ENCODE peak calls at places on chromosomes 5 and 9, in four cellular contexts. G is HepG2, E is upper lobe of left lung, J is psoas muscle. O is an unnamed sample. For H3K27me3, the result is how much of the 10 kb centered on the place peaks cover.

GRCh38 chr5:151799407-151799806 is 27.7 kb downstream of the G3BP1 start:
- ATAC-seq in G (no peak), E (no peak), J (peak), O (no peak)

GRCh38 chr5:113463032-113463431 is 25.2 kb downstream of the MCC start:
- ATAC-seq in G (no peak), J (no peak), E (no peak), O (no peak)

GRCh38 chr9:74953235-74953741 is 576 bp upstream of the C9orf40 start:
- ATAC-seq in E (no peak), J (no peak), G (no peak), O (no peak)

GRCh38 chr9:86763795-86764194 is 183.5 kb downstream of the GAS1 start:
- ATAC-seq in G (no peak), E (peak), J (no peak), O (no peak)

GRCh38 chr9:123262338-123262737 is 6.0 kb downstream of the STRBP start:
- ATAC-seq in J (no peak), E (no peak), G (no peak), O (no peak)

GRCh38 chr9:127424669-127424986 is 446 bp downstream of the ZNF79 start:
- ATAC-seq in J (no peak), E (no peak), G (peak), O (no peak)

GRCh38 chr5:100550531-100551036 is 15.4 kb downstream of the FAM174A start:
- ATAC-seq in J (peak), E (no peak), G (no peak), O (no peak)

GRCh38 chr5:120803282-120803681 is 339.2 kb downstream of the PRR16 start:
- ATAC-seq in J (no peak), E (no peak), G (no peak), O (no peak)

GRCh38 chr9:97500765-97501176 is 695 bp upstream of the TMOD1 start:
- ATAC-seq in J (no peak), G (no peak), E (no peak), O (no peak)

GRCh38 chr5:180060192-180060591 is 11.4 kb downstream of the RNF130 start:
- ATAC-seq in G (no peak), J (no peak), E (no peak), O (no peak)

GRCh38 chr5:3451961-3452360 is 143.7 kb upstream of the IRX1 start:
- ATAC-seq in E (peak), J (no peak), G (no peak), O (no peak)

GRCh38 chr5:142034994-142035393 is 22.2 kb upstream of the GNPDA1 start:
- ATAC-seq in E (no peak), G (no peak), J (no peak), O (no peak)

GRCh38 chr5:38208782-38209378 is 49.5 kb upstream of the EGFLAM start:
- ATAC-seq in J (no peak), E (no peak), G (peak), O (no peak)

GRCh38 chr9:128061305-128061704 is 5.8 kb downstream of the NAIF1 start:
- ATAC-seq in G (no peak), E (no peak), J (no peak), O (no peak)

GRCh38 chr5:181127907-181128626 is 2.9 kb downstream of the OR2V1 start:
- ATAC-seq in E (no peak), J (no peak), G (no peak), O (no peak)
- H3K27me3 ChIP-seq in E (under half), J (under half), G (half or more), O (half or more)

GRCh38 chr9:71249729-71250317 is 128.4 kb upstream of the TRPM3 start:
- ATAC-seq in G (peak), E (peak), J (no peak), O (no peak)

GRCh38 chr9:71250626-71251025 is 129.2 kb upstream of the TRPM3 start:
- ATAC-seq in G (no peak), J (no peak), E (no peak), O (no peak)

GRCh38 chr9:71254592-71255277 is 133.3 kb upstream of the TRPM3 start:
- ATAC-seq in G (no peak), E (no peak), J (no peak), O (no peak)

DNA sequence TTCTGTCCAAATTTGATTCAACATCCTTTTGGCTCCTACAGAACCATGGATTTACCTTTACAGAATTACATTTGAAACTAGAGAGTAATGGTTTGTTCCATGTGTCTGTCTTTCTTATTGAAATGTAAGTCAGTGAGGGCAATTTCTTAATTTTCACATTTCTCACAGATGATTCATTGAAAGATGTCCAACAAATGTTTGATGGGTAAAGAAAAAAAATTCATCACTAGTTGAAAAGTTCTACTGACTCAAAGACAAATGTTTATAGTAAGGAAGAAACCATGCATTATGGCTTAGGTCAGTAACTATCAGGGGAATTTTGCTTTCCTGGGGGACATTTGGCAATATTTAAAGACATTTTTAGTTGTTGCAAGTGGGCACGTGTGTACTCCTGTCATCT is 131.6 kb upstream of the TRPM3 start:
- ATAC-seq in E (no peak), G (no peak), J (no peak), O (no peak)
- TF ChIP-seq CTCF in E (no peak), G (no peak), J (no peak), O (no peak)

GRCh38 chr5:140142246-140142645 is 16.5 kb downstream of the IGIP start:
- ATAC-seq in J (no peak), E (no peak), G (no peak), O (no peak)

GRCh38 chr5:140143521-140144258 is 18.0 kb downstream of the IGIP start:
- ATAC-seq in G (peak), J (no peak), E (no peak), O (no peak)

GRCh38 chr5:140140435-140140834 is 14.7 kb downstream of the IGIP start:
- ATAC-seq in E (peak), G (no peak), J (peak), O (no peak)

GRCh38 chr5:140141241-140141640 is 15.5 kb downstream of the IGIP start:
- ATAC-seq in G (no peak), E (peak), J (no peak), O (peak)

DNA sequence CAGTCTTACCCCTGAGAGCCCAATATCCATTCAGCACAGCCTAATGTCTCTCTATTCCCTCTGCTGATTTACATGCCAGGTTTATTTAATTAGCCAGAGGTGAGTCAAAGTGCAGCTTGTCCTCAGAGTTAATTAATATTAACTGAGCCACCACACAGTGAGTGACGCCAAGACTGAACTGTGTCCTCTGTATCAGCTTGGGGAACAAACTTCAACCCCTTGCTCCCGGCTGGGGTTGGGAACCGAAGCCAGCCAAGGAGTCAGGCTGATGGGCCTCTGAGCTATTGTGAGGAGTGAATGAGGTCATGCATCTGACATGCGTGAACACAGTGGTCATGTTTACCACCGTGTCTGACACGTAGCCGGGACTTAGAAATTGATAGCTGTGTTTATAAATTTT is 17.1 kb downstream of the IGIP start:
- ATAC-seq in E (no peak), G (no peak), J (no peak), O (no peak)
- H3K27me3 ChIP-seq in E (under half), G (under half), J (under half), O (under half)

DNA sequence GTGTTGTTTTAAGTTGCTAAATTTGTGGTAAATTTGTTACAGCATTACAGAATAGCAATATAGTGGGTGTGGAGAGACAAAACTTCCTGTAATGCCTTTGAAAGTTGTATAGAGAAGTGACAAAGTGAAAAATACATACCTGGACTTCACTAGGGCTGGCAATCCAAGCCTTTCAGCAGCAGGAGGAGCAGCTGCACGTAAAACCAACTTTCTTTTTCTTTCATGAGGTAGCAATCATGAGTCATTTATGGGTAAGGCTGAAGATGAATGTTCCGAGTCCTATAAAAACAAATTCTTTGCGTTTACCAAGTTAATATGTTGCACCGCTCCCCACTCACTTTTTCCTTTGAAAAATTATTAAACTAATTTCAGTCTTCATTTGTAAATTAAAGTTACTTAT is 1138.2 kb downstream of the TAF11L14 start:
- ATAC-seq in E (no peak), J (no peak), G (no peak), O (no peak)
- TF ChIP-seq CTCF in E (no peak), J (no peak), G (no peak), O (no peak)

GRCh38 chr9:93944011-93944410 is 11.1 kb downstream of the BARX1 start:
- ATAC-seq in G (peak), E (no peak), J (no peak), O (no peak)
- H3K27me3 ChIP-seq in G (half or more), E (under half), J (under half), O (half or more)

DNA sequence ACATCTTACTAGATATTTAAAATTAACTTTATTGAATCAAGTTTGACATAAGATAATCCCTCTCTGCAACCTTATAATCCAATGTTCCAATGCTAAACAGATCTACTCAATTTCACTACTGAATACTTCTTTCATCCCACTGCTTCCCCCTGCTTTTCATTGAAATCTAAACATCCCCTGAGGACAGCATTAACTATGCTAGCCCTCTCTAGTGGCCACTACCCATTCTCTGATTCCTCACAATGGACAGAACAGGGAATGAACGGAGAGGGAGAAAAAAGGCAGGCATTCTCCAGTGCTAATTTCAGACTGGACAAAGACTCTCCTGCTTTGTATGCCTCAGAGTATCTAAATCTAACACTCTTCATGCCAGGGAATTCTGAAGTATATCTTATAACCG is 54.3 kb upstream of the RGS7BP start:
- ATAC-seq in G (no peak), J (no peak), E (no peak), O (no peak)
- TF ChIP-seq CTCF in G (no peak), J (no peak), E (no peak), O (no peak)

O was measured in gastroesophageal sphincter.